ENCODE peak calls at places on chromosomes 2 and 18, in seven cellular contexts. One of them, this sample, is unnamed.

GRCh38 chr2:142716463-142717242 is 160.8 kb upstream of the KYNU start:
- DNase-seq in H1: peak
- DNase-seq in GM12878: no peak
- DNase-seq in SK-N-SH: no peak
- DNase-seq in IMR-90: peak
- DNase-seq in HepG2: no peak
- DNase-seq in K562: no peak
- DNase-seq in this sample: no peak

GRCh38 chr2:111184725-111185495 is 64.2 kb downstream of the BCL2L11 start:
- DNase-seq in H1: no peak
- DNase-seq in GM12878: no peak
- DNase-seq in SK-N-SH: no peak
- DNase-seq in IMR-90: no peak
- DNase-seq in HepG2: no peak
- DNase-seq in K562: no peak
- DNase-seq in this sample: no peak

GRCh38 chr2:27752551-27753237 is 18.8 kb upstream of the MRPL33 start:
- DNase-seq in H1: no peak
- DNase-seq in GM12878: no peak
- DNase-seq in SK-N-SH: no peak
- DNase-seq in IMR-90: no peak
- DNase-seq in HepG2: peak
- DNase-seq in K562: peak
- DNase-seq in this sample: no peak

GRCh38 chr18:13501896-13502295 is 224.5 kb downstream of the FAM210A start:
- DNase-seq in H1: no peak
- DNase-seq in GM12878: peak
- DNase-seq in SK-N-SH: no peak
- DNase-seq in IMR-90: no peak
- DNase-seq in HepG2: no peak
- DNase-seq in K562: no peak
- DNase-seq in this sample: no peak

GRCh38 chr2:6896930-6897759 is 19.6 kb downstream of the RSAD2 start:
- DNase-seq in H1: no peak
- DNase-seq in GM12878: no peak
- DNase-seq in SK-N-SH: peak
- DNase-seq in IMR-90: peak
- DNase-seq in HepG2: peak
- DNase-seq in K562: peak
- DNase-seq in this sample: peak

GRCh38 chr2:19256239-19256638 is 102.2 kb downstream of the OSR1 start:
- DNase-seq in H1: no peak
- DNase-seq in GM12878: no peak
- DNase-seq in SK-N-SH: peak
- DNase-seq in IMR-90: peak
- DNase-seq in HepG2: no peak
- DNase-seq in K562: no peak
- DNase-seq in this sample: peak

GRCh38 chr18:73669299-73669698 is 478.3 kb downstream of the FBXO15 start:
- DNase-seq in H1: no peak
- DNase-seq in GM12878: no peak
- DNase-seq in SK-N-SH: no peak
- DNase-seq in IMR-90: peak
- DNase-seq in HepG2: no peak
- DNase-seq in K562: no peak
- DNase-seq in this sample: no peak

GRCh38 chr2:174570325-174570958 is 27.2 kb downstream of the WIPF1 start:
- DNase-seq in H1: no peak
- DNase-seq in GM12878: no peak
- DNase-seq in SK-N-SH: no peak
- DNase-seq in IMR-90: no peak
- DNase-seq in HepG2: no peak
- DNase-seq in K562: no peak
- DNase-seq in this sample: no peak

GRCh38 chr2:88874063-88874657 is 182.7 kb downstream of the RPIA start:
- DNase-seq in H1: no peak
- DNase-seq in GM12878: no peak
- DNase-seq in SK-N-SH: peak
- DNase-seq in IMR-90: peak
- DNase-seq in HepG2: peak
- DNase-seq in K562: peak
- DNase-seq in this sample: peak

GRCh38 chr2:96260404-96261260 is 5.2 kb downstream of the TMEM127 start:
- DNase-seq in H1: no peak
- DNase-seq in GM12878: no peak
- DNase-seq in SK-N-SH: peak
- DNase-seq in IMR-90: peak
- DNase-seq in HepG2: peak
- DNase-seq in K562: peak
- DNase-seq in this sample: peak

GRCh38 chr2:168147858-168148794 is 99.3 kb downstream of the STK39 start:
- DNase-seq in H1: no peak
- DNase-seq in GM12878: no peak
- DNase-seq in SK-N-SH: peak
- DNase-seq in IMR-90: peak
- DNase-seq in HepG2: no peak
- DNase-seq in K562: no peak
- DNase-seq in this sample: no peak

DNA sequence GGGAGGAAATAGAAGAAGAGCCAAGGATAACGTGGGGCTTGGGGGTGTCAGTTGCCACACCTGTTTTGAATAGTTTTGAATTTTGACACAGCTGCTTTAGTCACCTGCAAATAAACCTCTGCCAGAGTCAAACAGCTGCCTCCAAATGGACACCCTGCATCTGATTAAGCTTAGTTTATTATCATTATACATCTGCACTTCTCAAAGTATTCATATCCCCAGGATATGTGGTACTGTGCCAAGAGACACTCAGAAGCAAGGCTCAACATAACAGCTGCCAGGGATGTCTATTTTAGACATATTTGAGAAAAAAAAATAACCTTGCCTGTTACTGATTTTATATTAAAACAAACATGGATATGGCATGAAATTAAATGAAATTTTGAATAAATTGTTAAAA is 122.5 kb upstream of the WDR75 start:
- DNase-seq in H1: no peak
- DNase-seq in GM12878: no peak
- DNase-seq in SK-N-SH: peak
- DNase-seq in IMR-90: peak
- DNase-seq in HepG2: no peak
- DNase-seq in K562: no peak
- DNase-seq in this sample: no peak
- TF ChIP-seq RFX5 in H1: no peak
- TF ChIP-seq RFX5 in GM12878: no peak
- TF ChIP-seq RFX5 in SK-N-SH: no peak
- TF ChIP-seq RFX5 in IMR-90: no peak
- TF ChIP-seq RFX5 in HepG2: no peak
- TF ChIP-seq RFX5 in K562: no peak
- TF ChIP-seq RFX5 in this sample: no peak

GRCh38 chr18:36595818-36596215 is 233.0 kb downstream of the TPGS2 start:
- DNase-seq in H1: no peak
- DNase-seq in GM12878: no peak
- DNase-seq in SK-N-SH: no peak
- DNase-seq in IMR-90: no peak
- DNase-seq in HepG2: no peak
- DNase-seq in K562: no peak
- DNase-seq in this sample: no peak

GRCh38 chr18:36595046-36595817 is 233.6 kb downstream of the TPGS2 start:
- DNase-seq in H1: no peak
- DNase-seq in GM12878: no peak
- DNase-seq in SK-N-SH: no peak
- DNase-seq in IMR-90: no peak
- DNase-seq in HepG2: no peak
- DNase-seq in K562: no peak
- DNase-seq in this sample: no peak

GRCh38 chr18:36593001-36593400 is 235.8 kb downstream of the TPGS2 start:
- DNase-seq in H1: no peak
- DNase-seq in GM12878: no peak
- DNase-seq in SK-N-SH: no peak
- DNase-seq in IMR-90: peak
- DNase-seq in HepG2: no peak
- DNase-seq in K562: no peak
- DNase-seq in this sample: no peak

GRCh38 chr18:36593641-36594040 is 235.2 kb downstream of the TPGS2 start:
- DNase-seq in H1: no peak
- DNase-seq in GM12878: no peak
- DNase-seq in SK-N-SH: no peak
- DNase-seq in IMR-90: no peak
- DNase-seq in HepG2: no peak
- DNase-seq in K562: no peak
- DNase-seq in this sample: no peak

DNA sequence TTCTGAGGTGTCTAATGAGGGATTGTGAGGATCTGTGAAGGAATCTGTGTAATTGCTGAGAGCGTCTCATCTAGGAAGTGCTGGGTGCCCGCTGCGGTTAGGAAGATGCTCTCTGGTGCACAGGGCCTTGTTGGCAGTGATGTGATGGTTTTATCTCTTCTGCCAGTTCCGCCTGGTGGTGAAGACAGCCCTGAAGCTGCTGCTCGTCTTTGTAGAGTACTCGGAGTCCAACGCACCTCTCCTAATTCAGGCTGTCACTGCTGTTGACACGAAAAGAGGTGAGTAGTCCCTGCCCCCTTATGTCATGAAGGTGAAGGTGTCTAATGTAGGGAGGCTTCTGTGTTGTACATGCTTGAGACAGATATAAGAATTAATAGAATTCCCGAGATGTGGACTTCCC is 234.2 kb downstream of the TPGS2 start:
- DNase-seq in H1: no peak
- DNase-seq in GM12878: no peak
- DNase-seq in SK-N-SH: no peak
- DNase-seq in IMR-90: no peak
- DNase-seq in HepG2: no peak
- DNase-seq in K562: no peak
- DNase-seq in this sample: no peak
- TF ChIP-seq RFX5 in H1: no peak
- TF ChIP-seq RFX5 in GM12878: no peak
- TF ChIP-seq RFX5 in SK-N-SH: no peak
- TF ChIP-seq RFX5 in IMR-90: no peak
- TF ChIP-seq RFX5 in HepG2: no peak
- TF ChIP-seq RFX5 in K562: no peak
- TF ChIP-seq RFX5 in this sample: no peak

DNA sequence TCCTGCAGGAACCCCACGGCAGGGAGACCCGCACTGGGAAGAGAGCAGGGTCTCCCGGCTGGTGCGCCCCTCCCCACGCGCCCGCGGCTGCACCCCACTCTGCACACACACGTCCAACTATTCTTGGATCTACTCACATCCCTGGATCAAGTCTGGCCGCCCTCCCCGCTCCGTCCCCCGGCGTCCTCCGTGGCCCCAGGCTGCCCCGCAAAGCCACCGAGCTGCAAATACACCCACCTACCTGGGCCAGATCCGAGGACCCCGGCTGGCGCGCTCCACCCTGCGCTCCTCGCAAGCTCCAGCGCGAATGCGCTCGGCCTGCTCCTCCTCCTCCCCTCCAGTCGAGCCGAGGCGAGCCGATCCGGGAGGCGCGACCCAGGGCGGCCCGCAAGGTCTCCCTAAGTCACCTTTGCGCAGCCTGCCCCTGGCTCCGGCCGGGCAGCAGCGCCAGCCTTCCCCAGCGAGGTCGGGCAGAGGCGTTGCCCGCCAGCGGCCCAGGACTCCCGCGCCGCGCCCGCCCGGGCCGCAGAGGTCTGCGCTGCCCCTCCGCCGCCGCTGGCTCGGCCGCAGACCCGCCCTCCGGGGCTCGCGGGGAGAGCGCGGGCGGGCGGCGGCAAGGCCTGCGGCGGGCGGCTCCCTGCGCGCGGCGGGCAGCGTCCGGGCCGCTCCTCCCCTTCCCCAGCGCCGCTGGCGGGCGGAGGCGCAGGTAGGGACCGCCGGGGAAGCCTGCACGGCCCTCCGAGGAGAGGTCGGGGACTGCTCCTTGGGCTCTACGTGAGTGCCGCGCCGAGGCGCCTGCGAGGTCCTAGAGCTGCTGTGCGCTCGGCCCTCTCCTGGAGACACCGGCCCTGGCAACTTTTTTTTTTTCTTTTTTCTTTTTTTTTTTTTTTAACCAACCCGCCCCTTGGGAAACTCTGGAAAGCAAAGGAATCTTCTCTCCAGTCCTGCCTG is 126.0 kb downstream of the OSBPL1A start:
- DNase-seq in H1: peak
- DNase-seq in GM12878: no peak
- DNase-seq in SK-N-SH: peak
- DNase-seq in IMR-90: peak
- DNase-seq in HepG2: peak
- DNase-seq in K562: no peak
- DNase-seq in this sample: peak
- TF ChIP-seq RFX5 in H1: no peak
- TF ChIP-seq RFX5 in GM12878: no peak
- TF ChIP-seq RFX5 in SK-N-SH: no peak
- TF ChIP-seq RFX5 in IMR-90: no peak
- TF ChIP-seq RFX5 in HepG2: no peak
- TF ChIP-seq RFX5 in K562: no peak
- TF ChIP-seq RFX5 in this sample: no peak

GRCh38 chr2:73913414-73914054 is 13.1 kb upstream of the DGUOK start:
- DNase-seq in H1: no peak
- DNase-seq in GM12878: no peak
- DNase-seq in SK-N-SH: no peak
- DNase-seq in IMR-90: no peak
- DNase-seq in HepG2: no peak
- DNase-seq in K562: no peak
- DNase-seq in this sample: no peak

GRCh38 chr2:73911548-73912208 is 15.0 kb upstream of the DGUOK start:
- DNase-seq in H1: no peak
- DNase-seq in GM12878: no peak
- DNase-seq in SK-N-SH: no peak
- DNase-seq in IMR-90: no peak
- DNase-seq in HepG2: no peak
- DNase-seq in K562: no peak
- DNase-seq in this sample: no peak

GRCh38 chr2:73908689-73909652 is 16.2 kb downstream of the ACTG2 start:
- DNase-seq in H1: no peak
- DNase-seq in GM12878: no peak
- DNase-seq in SK-N-SH: no peak
- DNase-seq in IMR-90: no peak
- DNase-seq in HepG2: no peak
- DNase-seq in K562: no peak
- DNase-seq in this sample: no peak

GRCh38 chr2:73907840-73908452 is 15.1 kb downstream of the ACTG2 start:
- DNase-seq in H1: peak
- DNase-seq in GM12878: peak
- DNase-seq in SK-N-SH: no peak
- DNase-seq in IMR-90: peak
- DNase-seq in HepG2: peak
- DNase-seq in K562: peak
- DNase-seq in this sample: peak

DNA sequence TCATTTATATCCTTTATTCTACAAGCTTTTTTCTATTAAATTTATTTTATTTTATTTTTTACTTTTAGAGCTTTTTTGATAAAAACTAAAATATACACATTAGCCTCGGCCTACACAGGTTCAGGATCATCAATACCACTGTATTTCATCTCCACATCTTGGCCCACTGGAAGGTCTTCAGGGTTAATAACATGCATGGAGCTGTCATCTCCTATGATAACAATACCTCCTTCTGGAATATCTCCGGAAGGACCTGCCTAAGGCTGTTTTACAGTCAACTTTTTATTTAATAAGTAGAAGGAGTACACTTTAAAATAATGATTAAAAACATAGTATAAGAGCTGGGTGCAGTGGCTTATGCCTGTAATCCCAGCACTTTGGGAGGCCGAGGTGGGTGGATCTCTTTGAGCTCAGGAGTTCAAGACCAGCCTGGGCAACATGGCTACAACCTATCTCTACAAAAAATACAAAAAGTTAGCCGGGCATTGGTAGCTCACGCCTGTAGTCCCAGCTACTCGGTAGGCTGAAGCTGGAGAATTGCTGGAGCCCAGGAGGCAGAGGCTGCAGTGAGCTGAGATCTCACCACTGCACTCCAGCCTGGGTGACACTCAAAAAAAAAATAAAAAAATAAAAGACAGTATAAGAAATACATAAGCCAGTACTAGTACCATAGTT is 15.7 kb upstream of the DGUOK start:
- DNase-seq in H1: no peak
- DNase-seq in GM12878: no peak
- DNase-seq in SK-N-SH: no peak
- DNase-seq in IMR-90: no peak
- DNase-seq in HepG2: no peak
- DNase-seq in K562: no peak
- DNase-seq in this sample: no peak
- TF ChIP-seq RFX5 in H1: no peak
- TF ChIP-seq RFX5 in GM12878: no peak
- TF ChIP-seq RFX5 in SK-N-SH: no peak
- TF ChIP-seq RFX5 in IMR-90: no peak
- TF ChIP-seq RFX5 in HepG2: no peak
- TF ChIP-seq RFX5 in K562: no peak
- TF ChIP-seq RFX5 in this sample: no peak

This sample was measured in A549.